ENCODE peak calls at places on chromosome 10, in nine cellular contexts. One of them, this sample, is unnamed. For H3K27me3, the result is how much of the 10 kb centered on the place peaks cover.

GRCh38 chr10:125232841-125233240 is 72.5 kb upstream of the CTBP2 start:
- DNase-seq in fibroblast of lung: no peak
- DNase-seq in uterus: no peak
- DNase-seq in HepG2: no peak
- DNase-seq in GM12878: no peak
- DNase-seq in transverse colon: no peak
- DNase-seq in WERI-Rb-1: no peak
- DNase-seq in upper lobe of left lung: no peak
- DNase-seq in heart right ventricle: no peak
- DNase-seq in this sample: no peak

GRCh38 chr10:29120216-29120615 is 168.7 kb upstream of the LYZL1 start:
- DNase-seq in fibroblast of lung: peak
- DNase-seq in uterus: no peak
- DNase-seq in HepG2: no peak
- DNase-seq in GM12878: no peak
- DNase-seq in transverse colon: no peak
- DNase-seq in WERI-Rb-1: no peak
- DNase-seq in upper lobe of left lung: no peak
- DNase-seq in heart right ventricle: no peak
- DNase-seq in this sample: no peak

GRCh38 chr10:3395487-3395886 is 222.9 kb upstream of the PITRM1 start:
- DNase-seq in fibroblast of lung: no peak
- DNase-seq in uterus: no peak
- DNase-seq in HepG2: no peak
- DNase-seq in GM12878: no peak
- DNase-seq in transverse colon: no peak
- DNase-seq in WERI-Rb-1: peak
- DNase-seq in upper lobe of left lung: no peak
- DNase-seq in heart right ventricle: no peak
- DNase-seq in this sample: no peak

GRCh38 chr10:24495666-24496065 is 228.0 kb downstream of the ARHGAP21 start:
- DNase-seq in fibroblast of lung: no peak
- DNase-seq in uterus: no peak
- DNase-seq in HepG2: no peak
- DNase-seq in GM12878: no peak
- DNase-seq in transverse colon: no peak
- DNase-seq in WERI-Rb-1: no peak
- DNase-seq in upper lobe of left lung: no peak
- DNase-seq in heart right ventricle: no peak
- DNase-seq in this sample: no peak

GRCh38 chr10:30436200-30436599 is 2.2 kb downstream of the MAP3K8 start:
- DNase-seq in fibroblast of lung: peak
- DNase-seq in uterus: no peak
- DNase-seq in HepG2: no peak
- DNase-seq in GM12878: no peak
- DNase-seq in transverse colon: peak
- DNase-seq in WERI-Rb-1: no peak
- DNase-seq in upper lobe of left lung: no peak
- DNase-seq in heart right ventricle: no peak
- DNase-seq in this sample: no peak

GRCh38 chr10:96341219-96342182 is 17.3 kb downstream of the OPALIN start:
- DNase-seq in fibroblast of lung: no peak
- DNase-seq in uterus: no peak
- DNase-seq in HepG2: no peak
- DNase-seq in GM12878: no peak
- DNase-seq in transverse colon: no peak
- DNase-seq in WERI-Rb-1: no peak
- DNase-seq in upper lobe of left lung: no peak
- DNase-seq in heart right ventricle: no peak
- DNase-seq in this sample: no peak

GRCh38 chr10:105950410-105950809 is 1214.1 kb downstream of the SORCS1 start:
- DNase-seq in fibroblast of lung: peak
- DNase-seq in uterus: no peak
- DNase-seq in HepG2: peak
- DNase-seq in GM12878: peak
- DNase-seq in transverse colon: peak
- DNase-seq in WERI-Rb-1: peak
- DNase-seq in upper lobe of left lung: no peak
- DNase-seq in heart right ventricle: no peak
- DNase-seq in this sample: no peak

GRCh38 chr10:480928-481551 is 208.4 kb downstream of the DIP2C start:
- DNase-seq in fibroblast of lung: peak
- DNase-seq in uterus: no peak
- DNase-seq in HepG2: no peak
- DNase-seq in GM12878: no peak
- DNase-seq in transverse colon: no peak
- DNase-seq in WERI-Rb-1: no peak
- DNase-seq in upper lobe of left lung: no peak
- DNase-seq in heart right ventricle: no peak
- DNase-seq in this sample: no peak

GRCh38 chr10:119516381-119517234 is 25.9 kb downstream of the RGS10 start:
- DNase-seq in fibroblast of lung: no peak
- DNase-seq in uterus: no peak
- DNase-seq in HepG2: no peak
- DNase-seq in GM12878: peak
- DNase-seq in transverse colon: peak
- DNase-seq in WERI-Rb-1: peak
- DNase-seq in upper lobe of left lung: peak
- DNase-seq in heart right ventricle: no peak
- DNase-seq in this sample: peak

GRCh38 chr10:113129117-113129516 is 179.1 kb downstream of the TCF7L2 start:
- DNase-seq in fibroblast of lung: no peak
- DNase-seq in uterus: no peak
- DNase-seq in HepG2: no peak
- DNase-seq in GM12878: no peak
- DNase-seq in transverse colon: no peak
- DNase-seq in WERI-Rb-1: peak
- DNase-seq in upper lobe of left lung: no peak
- DNase-seq in heart right ventricle: no peak
- DNase-seq in this sample: no peak

GRCh38 chr10:113127285-113128283 is 177.5 kb downstream of the TCF7L2 start:
- DNase-seq in fibroblast of lung: no peak
- DNase-seq in uterus: no peak
- DNase-seq in HepG2: no peak
- DNase-seq in GM12878: no peak
- DNase-seq in transverse colon: no peak
- DNase-seq in WERI-Rb-1: no peak
- DNase-seq in upper lobe of left lung: no peak
- DNase-seq in heart right ventricle: no peak
- DNase-seq in this sample: no peak

GRCh38 chr10:113128450-113129105 is 178.5 kb downstream of the TCF7L2 start:
- DNase-seq in fibroblast of lung: no peak
- DNase-seq in uterus: no peak
- DNase-seq in HepG2: no peak
- DNase-seq in GM12878: no peak
- DNase-seq in transverse colon: no peak
- DNase-seq in WERI-Rb-1: no peak
- DNase-seq in upper lobe of left lung: no peak
- DNase-seq in heart right ventricle: no peak
- DNase-seq in this sample: no peak

GRCh38 chr10:113122947-113123346 is 172.9 kb downstream of the TCF7L2 start:
- DNase-seq in fibroblast of lung: no peak
- DNase-seq in uterus: no peak
- DNase-seq in HepG2: no peak
- DNase-seq in GM12878: no peak
- DNase-seq in transverse colon: no peak
- DNase-seq in WERI-Rb-1: no peak
- DNase-seq in upper lobe of left lung: no peak
- DNase-seq in heart right ventricle: no peak
- DNase-seq in this sample: no peak

GRCh38 chr10:113126506-113127192 is 176.6 kb downstream of the TCF7L2 start:
- DNase-seq in fibroblast of lung: peak
- DNase-seq in uterus: peak
- DNase-seq in HepG2: peak
- DNase-seq in GM12878: no peak
- DNase-seq in transverse colon: peak
- DNase-seq in WERI-Rb-1: peak
- DNase-seq in upper lobe of left lung: peak
- DNase-seq in heart right ventricle: peak
- DNase-seq in this sample: peak
- H3K4me3 ChIP-seq in fibroblast of lung: peak
- H3K4me3 ChIP-seq in uterus: peak
- H3K4me3 ChIP-seq in HepG2: peak
- H3K4me3 ChIP-seq in GM12878: no peak
- H3K4me3 ChIP-seq in transverse colon: peak
- H3K4me3 ChIP-seq in WERI-Rb-1: peak
- H3K4me3 ChIP-seq in upper lobe of left lung: peak
- H3K4me3 ChIP-seq in heart right ventricle: no peak
- H3K4me3 ChIP-seq in this sample: no peak

GRCh38 chr10:32891261-32891660 is 66.8 kb downstream of the ITGB1 start:
- DNase-seq in fibroblast of lung: no peak
- DNase-seq in uterus: no peak
- DNase-seq in HepG2: no peak
- DNase-seq in GM12878: no peak
- DNase-seq in transverse colon: no peak
- DNase-seq in WERI-Rb-1: no peak
- DNase-seq in upper lobe of left lung: no peak
- DNase-seq in heart right ventricle: no peak
- DNase-seq in this sample: no peak

GRCh38 chr10:32888161-32888927 is 69.7 kb downstream of the ITGB1 start:
- DNase-seq in fibroblast of lung: no peak
- DNase-seq in uterus: no peak
- DNase-seq in HepG2: no peak
- DNase-seq in GM12878: no peak
- DNase-seq in transverse colon: no peak
- DNase-seq in WERI-Rb-1: no peak
- DNase-seq in upper lobe of left lung: peak
- DNase-seq in heart right ventricle: no peak
- DNase-seq in this sample: no peak

GRCh38 chr10:32889631-32890212 is 68.3 kb downstream of the ITGB1 start:
- DNase-seq in fibroblast of lung: no peak
- DNase-seq in uterus: no peak
- DNase-seq in HepG2: no peak
- DNase-seq in GM12878: no peak
- DNase-seq in transverse colon: no peak
- DNase-seq in WERI-Rb-1: no peak
- DNase-seq in upper lobe of left lung: no peak
- DNase-seq in heart right ventricle: no peak
- DNase-seq in this sample: no peak

GRCh38 chr10:32890444-32890843 is 67.6 kb downstream of the ITGB1 start:
- DNase-seq in fibroblast of lung: no peak
- DNase-seq in uterus: no peak
- DNase-seq in HepG2: no peak
- DNase-seq in GM12878: no peak
- DNase-seq in transverse colon: no peak
- DNase-seq in WERI-Rb-1: no peak
- DNase-seq in upper lobe of left lung: no peak
- DNase-seq in heart right ventricle: no peak
- DNase-seq in this sample: no peak

GRCh38 chr10:32893431-32893830 is 64.6 kb downstream of the ITGB1 start:
- DNase-seq in fibroblast of lung: no peak
- DNase-seq in uterus: no peak
- DNase-seq in HepG2: peak
- DNase-seq in GM12878: no peak
- DNase-seq in transverse colon: no peak
- DNase-seq in WERI-Rb-1: no peak
- DNase-seq in upper lobe of left lung: no peak
- DNase-seq in heart right ventricle: no peak
- DNase-seq in this sample: no peak
- TF ChIP-seq CTCF in fibroblast of lung: no peak
- TF ChIP-seq CTCF in uterus: no peak
- TF ChIP-seq CTCF in HepG2: no peak
- TF ChIP-seq CTCF in GM12878: no peak
- TF ChIP-seq CTCF in transverse colon: no peak
- TF ChIP-seq CTCF in WERI-Rb-1: peak
- TF ChIP-seq CTCF in upper lobe of left lung: no peak
- TF ChIP-seq CTCF in heart right ventricle: no peak
- TF ChIP-seq CTCF in this sample: no peak

GRCh38 chr10:69645296-69645665 is 15.2 kb downstream of the FAM241B start:
- DNase-seq in fibroblast of lung: no peak
- DNase-seq in uterus: no peak
- DNase-seq in HepG2: no peak
- DNase-seq in GM12878: no peak
- DNase-seq in transverse colon: no peak
- DNase-seq in WERI-Rb-1: no peak
- DNase-seq in upper lobe of left lung: no peak
- DNase-seq in heart right ventricle: no peak
- DNase-seq in this sample: no peak

GRCh38 chr10:69647101-69647500 is 17.1 kb downstream of the FAM241B start:
- DNase-seq in fibroblast of lung: no peak
- DNase-seq in uterus: no peak
- DNase-seq in HepG2: no peak
- DNase-seq in GM12878: no peak
- DNase-seq in transverse colon: no peak
- DNase-seq in WERI-Rb-1: no peak
- DNase-seq in upper lobe of left lung: no peak
- DNase-seq in heart right ventricle: no peak
- DNase-seq in this sample: no peak

GRCh38 chr10:69645751-69646687 is 16.0 kb downstream of the FAM241B start:
- DNase-seq in fibroblast of lung: no peak
- DNase-seq in uterus: no peak
- DNase-seq in HepG2: no peak
- DNase-seq in GM12878: no peak
- DNase-seq in transverse colon: no peak
- DNase-seq in WERI-Rb-1: no peak
- DNase-seq in upper lobe of left lung: no peak
- DNase-seq in heart right ventricle: no peak
- DNase-seq in this sample: no peak

GRCh38 chr10:69647819-69648218 is 17.8 kb downstream of the FAM241B start:
- DNase-seq in fibroblast of lung: no peak
- DNase-seq in uterus: no peak
- DNase-seq in HepG2: no peak
- DNase-seq in GM12878: no peak
- DNase-seq in transverse colon: no peak
- DNase-seq in WERI-Rb-1: no peak
- DNase-seq in upper lobe of left lung: no peak
- DNase-seq in heart right ventricle: no peak
- DNase-seq in this sample: no peak

GRCh38 chr10:69646688-69647060 is 16.6 kb downstream of the FAM241B start:
- DNase-seq in fibroblast of lung: no peak
- DNase-seq in uterus: no peak
- DNase-seq in HepG2: no peak
- DNase-seq in GM12878: no peak
- DNase-seq in transverse colon: no peak
- DNase-seq in WERI-Rb-1: no peak
- DNase-seq in upper lobe of left lung: no peak
- DNase-seq in heart right ventricle: no peak
- DNase-seq in this sample: no peak
- H3K27me3 ChIP-seq in fibroblast of lung: under half
- H3K27me3 ChIP-seq in uterus: under half
- H3K27me3 ChIP-seq in HepG2: under half
- H3K27me3 ChIP-seq in GM12878: under half
- H3K27me3 ChIP-seq in transverse colon: under half
- H3K27me3 ChIP-seq in WERI-Rb-1: under half
- H3K27me3 ChIP-seq in upper lobe of left lung: under half
- H3K27me3 ChIP-seq in heart right ventricle: under half
- H3K27me3 ChIP-seq in this sample: under half

DNA sequence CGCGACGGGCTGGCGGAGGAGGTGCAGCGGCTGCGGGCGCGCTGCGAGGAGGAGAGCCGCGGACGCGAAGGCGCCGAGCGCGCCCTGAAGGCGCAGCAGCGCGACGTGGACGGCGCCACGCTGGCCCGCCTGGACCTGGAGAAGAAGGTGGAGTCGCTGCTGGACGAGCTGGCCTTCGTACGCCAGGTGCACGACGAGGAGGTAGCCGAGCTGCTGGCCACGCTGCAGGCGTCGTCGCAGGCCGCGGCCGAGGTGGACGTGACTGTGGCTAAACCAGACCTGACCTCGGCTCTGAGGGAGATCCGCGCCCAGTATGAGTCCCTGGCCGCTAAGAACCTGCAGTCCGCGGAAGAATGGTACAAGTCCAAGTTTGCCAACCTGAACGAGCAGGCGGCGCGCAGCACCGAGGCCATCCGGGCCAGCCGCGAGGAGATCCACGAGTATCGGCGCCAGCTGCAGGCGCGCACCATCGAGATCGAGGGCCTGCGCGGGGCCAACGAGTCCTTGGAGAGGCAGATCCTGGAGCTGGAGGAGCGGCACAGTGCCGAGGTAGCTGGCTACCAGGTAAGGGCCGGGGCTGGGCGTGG is 868 bp downstream of the INA start:
- DNase-seq in fibroblast of lung: no peak
- DNase-seq in uterus: no peak
- DNase-seq in HepG2: no peak
- DNase-seq in GM12878: no peak
- DNase-seq in transverse colon: no peak
- DNase-seq in WERI-Rb-1: peak
- DNase-seq in upper lobe of left lung: peak
- DNase-seq in heart right ventricle: no peak
- DNase-seq in this sample: no peak
- H3K4me3 ChIP-seq in fibroblast of lung: peak
- H3K4me3 ChIP-seq in uterus: no peak
- H3K4me3 ChIP-seq in HepG2: no peak
- H3K4me3 ChIP-seq in GM12878: peak
- H3K4me3 ChIP-seq in transverse colon: peak
- H3K4me3 ChIP-seq in WERI-Rb-1: peak
- H3K4me3 ChIP-seq in upper lobe of left lung: no peak
- H3K4me3 ChIP-seq in heart right ventricle: peak
- H3K4me3 ChIP-seq in this sample: peak